ENCODE peak calls at places on chromosome X, in six cellular contexts. F is ovary, Y is dorsolateral prefrontal cortex, B is lower leg skin, Q is esophagus squamous epithelium, D is AG10803. Z is an unnamed sample.

GRCh38 chrX:10897768-10898167 is 213.4 kb upstream of the HCCS start:
- DNase-seq in Y (no peak), Q (no peak), D (no peak), F (no peak), B (no peak), Z (no peak)

GRCh38 chrX:32995427-32995826 is 215.9 kb downstream of the DMD start:
- DNase-seq in Y (no peak), Q (no peak), F (no peak), B (no peak), D (no peak), Z (no peak)

GRCh38 chrX:119235872-119236598 is at the start of gene PGRMC1:
- DNase-seq in D (peak; percentile 78), Q (peak; percentile 11), Y (peak; percentile 88), B (peak; percentile 96), F (peak; percentile 84), Z (peak; percentile 90)

GRCh38 chrX:80817002-80817401 is 7.3 kb upstream of the BRWD3 start:
- DNase-seq in Y (no peak), D (peak; percentile 0), F (no peak), B (no peak), Q (no peak), Z (no peak)

GRCh38 chrX:42538405-42538804 is 239.6 kb downstream of the PPP1R2C start:
- DNase-seq in F (no peak), D (no peak), Y (no peak), Q (no peak), B (no peak), Z (no peak)

GRCh38 chrX:31423575-31424284 is 351.9 kb upstream of the FTHL17 start:
- DNase-seq in F (peak; percentile 42), D (peak; percentile 68), Q (no peak), B (no peak), Y (no peak), Z (peak; percentile 9)

GRCh38 chrX:113274345-113274744 is 433.7 kb upstream of the AMOT start:
- DNase-seq in B (no peak), Q (no peak), F (no peak), D (no peak), Y (no peak), Z (no peak)

GRCh38 chrX:33138677-33139249 is 72.6 kb downstream of the DMD start:
- DNase-seq in Y (no peak), D (no peak), F (no peak), B (no peak), Q (no peak), Z (no peak)

GRCh38 chrX:38654302-38654701 is 93.0 kb downstream of the TSPAN7 start:
- DNase-seq in B (no peak), D (peak; percentile 14), F (no peak), Y (no peak), Q (no peak), Z (no peak)

GRCh38 chrX:28693101-28693500 is 105.9 kb downstream of the IL1RAPL1 start:
- DNase-seq in Y (no peak), F (no peak), B (no peak), D (no peak), Q (no peak), Z (no peak)

GRCh38 chrX:24371391-24371972 is 11.0 kb downstream of the SUPT20HL1 start:
- DNase-seq in Q (no peak), D (peak; percentile 38), B (no peak), F (peak; percentile 75), Y (no peak), Z (peak; percentile 83)

GRCh38 chrX:117973175-117974075 is 143.2 kb downstream of the KLHL13 start:
- DNase-seq in B (no peak), Y (no peak), D (no peak), F (no peak), Q (no peak), Z (no peak)

GRCh38 chrX:39836802-39837420 is 260.8 kb downstream of the BCOR start:
- DNase-seq in D (no peak), Y (no peak), B (no peak), Q (no peak), F (no peak), Z (no peak)

GRCh38 chrX:25721564-25721963 is 416.6 kb upstream of the MAGEB18 start:
- DNase-seq in F (no peak), B (no peak), Y (no peak), D (peak; percentile 0), Q (no peak), Z (peak; percentile 3)

GRCh38 chrX:103211012-103211715 is 3.7 kb upstream of the BEX4 start:
- DNase-seq in B (peak; percentile 77), D (peak; percentile 40), F (peak; percentile 45), Q (no peak), Y (no peak), Z (peak; percentile 53)

GRCh38 chrX:40912166-40912565 is 173.1 kb upstream of the USP9X start:
- DNase-seq in B (no peak), Y (no peak), F (no peak), D (peak; percentile 6), Q (no peak), Z (no peak)

GRCh38 chrX:148794350-148794749 is 293.9 kb downstream of the AFF2 start:
- DNase-seq in Y (no peak), F (no peak), B (no peak), Q (no peak), D (no peak), Z (peak; percentile 2)

GRCh38 chrX:110509778-110510510 is 151.3 kb downstream of the RTL9 start:
- DNase-seq in D (peak; percentile 45), F (no peak), Y (no peak), Q (no peak), B (no peak), Z (no peak)

GRCh38 chrX:149004936-149005335 is 500.2 kb downstream of the IDS start:
- DNase-seq in Q (no peak), F (no peak), Y (no peak), D (no peak), B (no peak), Z (no peak)

GRCh38 chrX:21374163-21374993 is at the start of gene CNKSR2:
- DNase-seq in D (no peak), F (peak; percentile 42), B (no peak), Y (peak; percentile 69), Q (no peak), Z (peak; percentile 77)

GRCh38 chrX:123851010-123851409 is 8.8 kb upstream of the XIAP start:
- DNase-seq in B (no peak), Q (no peak), Y (no peak), F (no peak), D (no peak), Z (no peak)

GRCh38 chrX:129629837-129630236 is 24.9 kb downstream of the APLN start:
- DNase-seq in F (no peak), Q (no peak), Y (no peak), D (no peak), B (no peak), Z (no peak)

GRCh38 chrX:154594491-154594890 is 9.6 kb downstream of the CTAG1A start:
- DNase-seq in F (no peak), Y (no peak), B (peak; percentile 29), Q (no peak), D (no peak), Z (no peak)

GRCh38 chrX:154595559-154595958 is 10.6 kb downstream of the CTAG1A start:
- DNase-seq in B (no peak), Q (no peak), D (peak; percentile 38), F (no peak), Y (no peak), Z (no peak)

GRCh38 chrX:154598656-154599055 is 13.7 kb downstream of the CTAG1A start:
- DNase-seq in D (no peak), Y (no peak), F (no peak), Q (no peak), B (no peak), Z (no peak)

GRCh38 chrX:154597221-154597620 is 12.3 kb downstream of the CTAG1A start:
- DNase-seq in B (peak; percentile 59), D (no peak), F (peak; percentile 4), Y (no peak), Q (no peak), Z (no peak)

DNA sequence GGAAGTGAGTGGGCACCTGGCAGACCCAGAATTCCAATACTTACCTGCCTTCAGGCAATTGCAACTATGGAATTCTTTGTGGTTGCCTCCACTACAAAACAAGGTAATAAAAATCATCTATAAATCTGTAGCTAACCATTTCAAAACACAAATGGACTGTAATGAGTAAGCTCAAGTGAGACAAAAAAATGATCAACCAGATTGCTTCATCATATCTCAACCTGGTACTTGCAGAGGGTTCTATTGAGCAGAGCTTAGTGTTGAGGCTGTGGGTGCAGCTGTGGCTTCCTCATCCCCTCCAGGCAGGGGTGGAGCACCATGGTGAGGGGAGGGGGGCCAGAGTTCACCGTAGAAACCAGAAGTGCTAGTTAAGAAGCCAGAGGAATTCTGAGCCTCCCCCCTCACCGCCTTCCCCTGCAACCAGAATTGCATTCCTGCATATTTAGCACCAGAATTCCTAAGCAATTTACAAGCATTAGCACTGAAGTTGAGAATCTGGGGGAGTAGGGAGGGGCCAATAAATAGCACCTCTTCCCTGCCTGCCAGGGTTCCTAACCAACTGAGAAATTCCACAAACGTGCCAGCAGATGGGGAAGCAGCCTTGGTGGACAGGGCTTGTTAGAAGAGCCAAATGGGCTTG is 11.5 kb downstream of the CTAG1A start:
- DNase-seq in B (peak; percentile 81), Y (no peak), Q (no peak), F (peak; percentile 3), D (peak; percentile 94), Z (no peak)
- TF ChIP-seq CTCF in B (no peak), Y (no peak), Q (no peak), F (no peak), D (peak; percentile 31), Z (no peak)

DNA sequence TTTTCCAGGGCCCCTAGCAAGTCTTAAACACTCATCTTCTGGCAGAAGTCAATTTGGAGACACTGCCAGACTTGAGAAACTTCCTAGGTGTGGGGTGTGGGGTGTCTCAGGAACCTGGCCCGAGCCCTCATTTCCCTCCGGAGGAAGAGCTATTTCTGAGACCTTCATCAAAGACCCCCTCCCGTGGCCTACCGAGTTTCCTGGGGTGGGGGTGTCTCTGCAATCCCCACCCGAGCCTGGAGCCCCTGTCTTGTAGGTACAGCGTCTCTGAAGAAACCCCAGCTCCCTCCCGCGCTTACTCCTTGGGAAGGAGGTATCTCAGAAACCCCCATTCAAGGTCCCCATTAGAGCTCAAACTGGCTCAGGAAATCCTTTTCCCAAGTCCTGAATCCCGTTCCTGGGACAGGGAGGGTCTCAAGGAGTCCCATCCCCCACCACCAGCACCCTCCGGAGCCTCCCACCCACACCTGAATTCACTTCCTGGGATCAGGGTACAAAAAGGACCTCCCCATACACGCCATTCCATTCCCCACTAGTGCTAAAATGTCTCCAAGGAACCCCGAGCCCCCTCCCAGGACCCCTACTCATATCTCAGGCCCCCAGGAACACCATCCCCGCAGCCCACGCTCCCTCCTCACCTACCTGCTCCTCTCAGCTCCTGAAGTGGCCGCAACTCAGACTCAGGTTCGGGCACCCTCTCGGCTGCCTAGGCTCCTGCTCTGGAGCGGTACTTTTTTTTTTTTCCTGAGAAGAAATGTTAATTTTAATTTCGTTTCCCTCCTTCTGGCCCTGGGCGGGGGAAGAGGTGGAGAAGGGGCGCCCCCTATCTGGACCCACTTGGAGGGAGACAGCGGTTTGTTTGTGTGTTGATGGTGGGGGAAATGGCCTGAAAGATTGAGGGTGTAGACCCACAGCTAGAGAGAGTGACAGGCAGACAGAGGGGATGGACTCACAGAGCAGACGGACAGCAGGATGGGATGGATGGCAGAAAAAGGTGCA is 1.1 kb downstream of the SLC38A5 start:
- DNase-seq in B (no peak), D (no peak), F (peak; percentile 36), Q (no peak), Y (no peak), Z (no peak)
- TF ChIP-seq CTCF in B (no peak), D (peak; percentile 11), F (no peak), Q (no peak), Y (no peak), Z (peak; percentile 31)

GRCh38 chrX:14528629-14529287 is 578 bp upstream of the GLRA2 start:
- DNase-seq in F (peak; percentile 60), B (peak; percentile 88), D (peak; percentile 45), Q (no peak), Y (peak; percentile 61), Z (peak; percentile 21)
- TF ChIP-seq CTCF in F (peak; percentile 20), B (no peak), D (peak; percentile 49), Q (peak; percentile 44), Y (peak; percentile 67), Z (peak; percentile 62)

GRCh38 chrX:36859231-36859630 is 148.9 kb upstream of the FAM47C start:
- DNase-seq in Y (no peak), D (no peak), F (no peak), B (no peak), Q (no peak), Z (no peak)

GRCh38 chrX:36856849-36857248 is 151.3 kb upstream of the FAM47C start:
- DNase-seq in B (no peak), Y (no peak), D (no peak), F (no peak), Q (no peak), Z (no peak)
- TF ChIP-seq CTCF in B (no peak), Y (no peak), D (no peak), F (no peak), Q (no peak), Z (no peak)